ENCODE peak calls at places on chromosomes 4 and X, in seven cellular contexts. C is OCI-LY7, F is suprapubic skin, N is cardiac muscle cell, U is heart right ventricle, D is dorsolateral prefrontal cortex, T is small intestine. W is an unnamed sample.

GRCh38 chrX:110059410-110059809 is 56.5 kb downstream of the TMEM164 start:
- DNase-seq in C (no peak), D (no peak), N (no peak), F (no peak), T (no peak), U (no peak), W (no peak)

GRCh38 chr4:16894406-16894805 is 4.0 kb downstream of the LDB2 start:
- DNase-seq in U (no peak), N (no peak), C (no peak), D (no peak), T (no peak), F (no peak), W (no peak)

GRCh38 chrX:68415289-68415688 is 18.0 kb downstream of the OPHN1 start:
- DNase-seq in D (no peak), U (peak; percentile 28), N (peak; percentile 72), T (no peak), C (no peak), F (no peak), W (no peak)

GRCh38 chrX:153669174-153669890 is 4.3 kb downstream of the PNCK start:
- DNase-seq in D (no peak), N (peak; percentile 18), C (peak; percentile 46), T (no peak), U (no peak), F (no peak), W (no peak)

GRCh38 chr4:5971077-5971447 is 47.2 kb downstream of the C4orf50 start:
- DNase-seq in N (no peak), C (no peak), D (peak; percentile 34), F (no peak), T (no peak), U (no peak), W (no peak)

GRCh38 chr4:77177196-77177595 is 20.2 kb downstream of the CCNG2 start:
- DNase-seq in T (no peak), U (no peak), N (no peak), F (no peak), C (no peak), D (no peak), W (no peak)

GRCh38 chr4:77711469-77711868 is 105.8 kb downstream of the CXCL13 start:
- DNase-seq in U (no peak), F (no peak), N (no peak), C (peak; percentile 16), D (no peak), T (no peak), W (no peak)

GRCh38 chr4:136329042-136329662 is 1203.1 kb downstream of the PCDH18 start:
- DNase-seq in C (no peak), U (no peak), D (no peak), N (no peak), T (no peak), F (no peak), W (no peak)

GRCh38 chrX:49287665-49288064 is 15.8 kb upstream of the GAGE10 start:
- DNase-seq in D (no peak), N (no peak), F (no peak), U (no peak), T (no peak), C (no peak), W (no peak)

GRCh38 chr4:28709821-28710330 is 1849.2 kb downstream of the STIM2 start:
- DNase-seq in D (no peak), C (no peak), F (no peak), U (no peak), T (no peak), N (peak; percentile 3), W (no peak)

GRCh38 chr4:36111180-36111579 is 133.1 kb downstream of the ARAP2 start:
- DNase-seq in C (no peak), U (no peak), T (no peak), D (no peak), N (no peak), F (no peak), W (no peak)

GRCh38 chr4:30721353-30722091 is 1.4 kb downstream of the PCDH7 start:
- DNase-seq in N (peak; percentile 39), T (peak; percentile 42), C (no peak), U (peak; percentile 46), F (no peak), D (peak; percentile 42), W (no peak)

GRCh38 chr4:178612725-178613124 is 1170.5 kb upstream of the AGA start:
- DNase-seq in N (no peak), C (no peak), U (no peak), T (no peak), D (no peak), F (no peak), W (no peak)

GRCh38 chr4:12126476-12126875 is 697.8 kb upstream of the HS3ST1 start:
- DNase-seq in T (no peak), D (no peak), N (no peak), C (no peak), U (no peak), F (no peak), W (no peak)

GRCh38 chrX:132004728-132005127 is 18.4 kb upstream of the STK26 start:
- DNase-seq in D (no peak), C (no peak), N (peak; percentile 1), U (no peak), T (no peak), F (no peak), W (peak; percentile 22)

GRCh38 chrX:109635151-109635550 is 10.2 kb upstream of the KCNE5 start:
- DNase-seq in N (peak; percentile 36), T (peak; percentile 6), D (no peak), F (no peak), U (no peak), C (peak; percentile 29), W (no peak)

GRCh38 chrX:129783176-129783776 is 3.5 kb downstream of the SASH3 start:
- DNase-seq in U (no peak), T (no peak), F (no peak), N (no peak), C (no peak), D (no peak), W (no peak)

GRCh38 chrX:24682739-24683432 is 10.8 kb upstream of the POLA1 start:
- DNase-seq in D (no peak), C (no peak), N (no peak), U (no peak), T (no peak), F (no peak), W (no peak)

GRCh38 chrX:68299923-68300322 is 133.4 kb downstream of the OPHN1 start:
- DNase-seq in D (no peak), T (no peak), N (no peak), F (no peak), U (no peak), C (no peak), W (no peak)

GRCh38 chr4:122930877-122931276 is 8.5 kb upstream of the NUDT6 start:
- DNase-seq in U (no peak), F (no peak), C (peak; percentile 27), T (peak; percentile 17), N (peak; percentile 40), D (no peak), W (no peak)

GRCh38 chrX:118780915-118781314 is 42.7 kb upstream of the ZCCHC12 start:
- DNase-seq in T (no peak), U (no peak), N (peak; percentile 78), D (no peak), F (no peak), C (no peak), W (no peak)

GRCh38 chr4:2948895-2949781 is 14.1 kb downstream of the NOP14 start:
- DNase-seq in N (peak; percentile 33), C (peak; percentile 31), D (peak; percentile 55), U (no peak), F (no peak), T (peak; percentile 54), W (no peak)

GRCh38 chr4:2950221-2950989 is 12.8 kb downstream of the NOP14 start:
- DNase-seq in N (no peak), T (no peak), D (no peak), U (no peak), F (no peak), C (no peak), W (no peak)

GRCh38 chr4:2946812-2947600 is 16.2 kb downstream of the NOP14 start:
- DNase-seq in N (no peak), C (no peak), F (no peak), U (no peak), T (peak; percentile 73), D (no peak), W (no peak)

GRCh38 chr4:2947926-2948325 is 15.3 kb downstream of the NOP14 start:
- DNase-seq in F (no peak), N (no peak), D (no peak), T (no peak), C (no peak), U (peak; percentile 62), W (no peak)

DNA sequence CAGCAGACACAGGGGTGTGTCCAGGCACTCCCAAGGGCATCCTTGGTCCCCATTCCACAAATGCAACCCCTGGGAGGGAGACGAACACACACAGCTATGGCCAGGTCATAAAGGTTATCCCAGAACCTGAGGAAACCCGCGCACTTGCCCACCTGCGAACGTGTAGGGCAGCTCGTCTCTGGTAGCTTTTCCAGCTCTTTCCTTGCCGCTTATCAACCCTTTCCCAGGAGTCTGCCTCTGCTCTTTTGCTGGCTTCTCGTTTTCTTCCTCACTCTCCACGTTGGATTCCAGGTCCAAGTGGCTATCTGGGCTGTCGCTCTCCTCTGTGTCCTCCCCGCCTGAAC is 13.5 kb downstream of the NOP14 start:
- DNase-seq in D (no peak), U (no peak), C (no peak), F (no peak), N (no peak), T (no peak), W (no peak)
- H3K27ac ChIP-seq in D (no peak overlapping the region), U (no peak overlapping the region), C (no peak overlapping the region), F (no peak overlapping the region), N (no peak overlapping the region), T (no peak overlapping the region), W (no peak overlapping the region)

GRCh38 chr4:171024720-171025303 is 788.4 kb upstream of the GALNTL6 start:
- DNase-seq in D (no peak), U (no peak), C (no peak), N (no peak), T (no peak), F (no peak), W (no peak)

GRCh38 chr4:171017596-171017995 is 795.6 kb upstream of the GALNTL6 start:
- DNase-seq in T (no peak), N (no peak), F (no peak), D (no peak), C (no peak), U (no peak), W (no peak)

GRCh38 chr4:171025323-171025722 is 787.9 kb upstream of the GALNTL6 start:
- DNase-seq in D (no peak), F (no peak), C (no peak), U (no peak), N (no peak), T (no peak), W (no peak)

GRCh38 chr4:171025776-171026175 is 787.4 kb upstream of the GALNTL6 start:
- DNase-seq in F (no peak), C (peak; percentile 4), U (no peak), T (no peak), D (no peak), N (no peak), W (peak; percentile 0)

GRCh38 chr4:171022698-171023378 is 790.4 kb upstream of the GALNTL6 start:
- DNase-seq in U (no peak), C (no peak), D (no peak), T (no peak), F (no peak), N (no peak), W (no peak)
- H3K27ac ChIP-seq in U (no peak overlapping the region), C (no peak overlapping the region), D (no peak overlapping the region), T (no peak overlapping the region), F (no peak overlapping the region), N (no peak overlapping the region), W (no peak overlapping the region)

GRCh38 chrX:134375691-134376090 is 84.3 kb upstream of the HPRT1 start:
- DNase-seq in U (no peak), C (no peak), N (no peak), D (no peak), F (no peak), T (no peak), W (no peak)
- H3K27ac ChIP-seq in U (no peak overlapping the region), C (peak overlapping the region; percentile 94), N (no peak overlapping the region), D (no peak overlapping the region), F (no peak overlapping the region), T (no peak overlapping the region), W (no peak overlapping the region)

GRCh38 chr4:130736436-130737185 is 1640.7 kb downstream of the C4orf33 start:
- DNase-seq in F (no peak), C (no peak), T (no peak), U (no peak), D (no peak), N (no peak), W (no peak)
- H3K27ac ChIP-seq in F (no peak overlapping the region), C (no peak overlapping the region), T (no peak overlapping the region), U (no peak overlapping the region), D (no peak overlapping the region), N (no peak overlapping the region), W (no peak overlapping the region)